ENCODE peak calls at places on chromosomes 4 and X, in seven cellular contexts. R is foreskin keratinocyte, N is mucosa of descending colon, X is tibial artery, K is AG04450, E is foreskin fibroblast, Q is cardiac muscle cell. D is an unnamed sample.

GRCh38 chrX:39204945-39205344 is 403.7 kb downstream of the MID1IP1 start:
- DNase-seq in R (no peak), N (no peak), Q (no peak), E (no peak), X (no peak), K (no peak), D (no peak)

GRCh38 chrX:52983526-52983925 is 25.2 kb upstream of the FAM156A start:
- DNase-seq in X (no peak), K (no peak), R (no peak), E (no peak), N (no peak), Q (peak), D (no peak)

GRCh38 chr4:145299380-145300076 is 119.1 kb upstream of the OTUD4 start:
- DNase-seq in R (peak), X (no peak), E (peak), K (no peak), Q (peak), N (no peak), D (peak)

GRCh38 chrX:24081661-24082154 is 27.0 kb downstream of the EIF2S3 start:
- DNase-seq in X (peak), N (peak), K (no peak), R (peak), Q (peak), E (peak), D (no peak)

GRCh38 chr4:48254381-48255072 is 15.1 kb downstream of the TEC start:
- DNase-seq in E (peak), N (no peak), Q (peak), X (no peak), R (no peak), K (no peak), D (no peak)

GRCh38 chrX:2484721-2485459 is 15.9 kb downstream of the DHRSX start:
- DNase-seq in K (no peak), E (peak), X (peak), R (peak), N (peak), Q (peak), D (no peak)

GRCh38 chr4:164531336-164531735 is 222.6 kb upstream of the SMIM31 start:
- DNase-seq in Q (no peak), X (no peak), N (no peak), R (peak), E (no peak), K (no peak), D (no peak)

GRCh38 chrX:3541336-3541735 is 172.1 kb downstream of the PRKX start:
- DNase-seq in Q (no peak), R (no peak), N (no peak), K (no peak), X (no peak), E (peak), D (no peak)

GRCh38 chr4:10281996-10282395 is 165.4 kb upstream of the WDR1 start:
- DNase-seq in X (no peak), Q (peak), E (no peak), K (no peak), R (peak), N (no peak), D (no peak)

GRCh38 chr4:176953021-176953420 is 160.3 kb upstream of the VEGFC start:
- DNase-seq in Q (no peak), X (no peak), K (no peak), E (peak), N (no peak), R (no peak), D (no peak)

GRCh38 chrX:98111684-98112083 is 1228.0 kb downstream of the RPA4 start:
- DNase-seq in R (no peak), Q (no peak), N (no peak), X (no peak), K (no peak), E (no peak), D (no peak)

GRCh38 chr4:76726141-76726540 is 171.8 kb downstream of the SOWAHB start:
- DNase-seq in R (no peak), X (no peak), N (no peak), K (no peak), E (peak), Q (no peak), D (no peak)

GRCh38 chr4:154928640-154929257 is 147.7 kb downstream of the RBM46 start:
- DNase-seq in X (no peak), R (no peak), Q (peak), N (no peak), E (peak), K (peak), D (no peak)

GRCh38 chr4:40152642-40153041 is 44.2 kb upstream of the RHOH start:
- DNase-seq in K (no peak), N (no peak), Q (no peak), X (no peak), R (no peak), E (no peak), D (no peak)

GRCh38 chr4:1658146-1658545 is 26.0 kb downstream of the FAM53A start:
- DNase-seq in X (no peak), E (no peak), Q (no peak), R (no peak), K (no peak), N (no peak), D (no peak)

GRCh38 chrX:38347136-38347535 is 5.3 kb upstream of the OTC start:
- DNase-seq in E (peak), X (no peak), N (no peak), K (no peak), Q (peak), R (peak), D (no peak)

GRCh38 chr4:4416981-4417380 is 30.1 kb downstream of the NSG1 start:
- DNase-seq in E (no peak), X (no peak), N (no peak), K (no peak), Q (no peak), R (no peak), D (no peak)

GRCh38 chrX:133005038-133005437 is 46.6 kb upstream of the HS6ST2 start:
- DNase-seq in X (no peak), Q (peak), E (peak), R (no peak), N (no peak), K (no peak), D (peak)

GRCh38 chrX:119427024-119427794 is 28.1 kb downstream of the SLC25A43 start:
- DNase-seq in N (no peak), X (no peak), E (peak), K (no peak), R (no peak), Q (peak), D (peak)

GRCh38 chr4:73984736-73985527 is 3.1 kb downstream of the PPBP start:
- DNase-seq in K (no peak), Q (no peak), E (peak), R (no peak), N (no peak), X (no peak), D (no peak)

GRCh38 chr4:130479020-130479419 is 1383.1 kb downstream of the C4orf33 start:
- DNase-seq in Q (peak), X (no peak), R (peak), E (peak), K (no peak), N (no peak), D (no peak)

GRCh38 chr4:93183589-93183988 is 645.0 kb upstream of the ATOH1 start:
- DNase-seq in E (peak), N (no peak), K (no peak), Q (no peak), X (no peak), R (peak), D (no peak)

GRCh38 chr4:109702950-109703663 is at the start of gene CASP6:
- DNase-seq in X (peak), Q (peak), R (peak), K (peak), E (peak), N (peak), D (peak)

GRCh38 chrX:40176979-40177430 is 79.2 kb upstream of the BCOR start:
- DNase-seq in X (no peak), K (no peak), R (no peak), N (peak), E (no peak), Q (no peak), D (peak)

GRCh38 chrX:3256868-3257267 is 89.6 kb downstream of the MXRA5 start:
- DNase-seq in E (no peak), K (no peak), Q (no peak), N (no peak), X (no peak), R (no peak), D (no peak)

GRCh38 chrX:6021316-6022091 is 207.2 kb downstream of the NLGN4X start:
- DNase-seq in N (no peak), Q (peak), K (no peak), X (no peak), R (no peak), E (peak), D (peak)

GRCh38 chr4:143251348-143251747 is 66.6 kb downstream of the USP38 start:
- DNase-seq in N (no peak), E (no peak), K (no peak), Q (no peak), R (no peak), X (no peak), D (no peak)

GRCh38 chrX:54076903-54077302 is 32.6 kb upstream of the PHF8 start:
- DNase-seq in X (no peak), E (peak), Q (peak), N (no peak), K (peak), R (peak), D (no peak)

GRCh38 chrX:12999422-12999821 is 24.5 kb downstream of the TMSB4X start:
- DNase-seq in N (no peak), R (no peak), X (no peak), K (no peak), E (no peak), Q (no peak), D (no peak)

GRCh38 chr4:54550415-54551171 is 107.2 kb upstream of the KIT start:
- DNase-seq in R (no peak), Q (peak), N (no peak), K (no peak), E (peak), X (no peak), D (no peak)

GRCh38 chr4:44861756-44862155 is 135.4 kb upstream of the GNPDA2 start:
- DNase-seq in E (no peak), R (peak), K (no peak), X (no peak), N (no peak), Q (peak), D (no peak)

GRCh38 chr4:139728840-139729239 is 63.2 kb downstream of the MGST2 start:
- DNase-seq in N (no peak), X (no peak), E (no peak), K (no peak), R (no peak), Q (no peak), D (no peak)

GRCh38 chrX:65522739-65523372 is 11.7 kb downstream of the LAS1L start:
- DNase-seq in X (no peak), R (no peak), E (peak), N (no peak), K (no peak), Q (peak), D (no peak)

GRCh38 chr4:31557444-31557843 is 837.3 kb downstream of the PCDH7 start:
- DNase-seq in N (no peak), R (peak), K (no peak), X (no peak), Q (no peak), E (no peak), D (no peak)

GRCh38 chr4:175789632-175790031 is 22.4 kb downstream of the GPM6A start:
- DNase-seq in K (no peak), N (no peak), R (no peak), X (no peak), Q (no peak), E (no peak), D (no peak)

GRCh38 chr4:149164282-149164681 is 651.4 kb downstream of the IQCM start:
- DNase-seq in R (no peak), K (peak), Q (peak), X (no peak), N (no peak), E (peak), D (no peak)

GRCh38 chr4:41509411-41510008 is 28.4 kb upstream of the LIMCH1 start:
- DNase-seq in R (no peak), X (peak), N (no peak), Q (no peak), K (no peak), E (no peak), D (no peak)

GRCh38 chr4:41510179-41510578 is 27.8 kb upstream of the LIMCH1 start:
- DNase-seq in N (no peak), Q (no peak), K (no peak), R (no peak), X (no peak), E (no peak), D (no peak)

GRCh38 chr4:41512604-41513003 is 25.4 kb upstream of the LIMCH1 start:
- DNase-seq in N (no peak), R (no peak), Q (no peak), K (no peak), E (no peak), X (no peak), D (no peak)

GRCh38 chr4:41514169-41514568 is 23.8 kb upstream of the LIMCH1 start:
- DNase-seq in R (no peak), X (no peak), K (no peak), Q (no peak), E (no peak), N (no peak), D (no peak)

GRCh38 chr4:41512139-41512538 is 25.8 kb upstream of the LIMCH1 start:
- DNase-seq in K (no peak), E (no peak), X (no peak), N (no peak), R (no peak), Q (no peak), D (no peak)
- TF ChIP-seq CTCF in K (no peak), E (no peak), X (no peak), N (no peak), R (no peak), Q (no peak), D (no peak)

DNA sequence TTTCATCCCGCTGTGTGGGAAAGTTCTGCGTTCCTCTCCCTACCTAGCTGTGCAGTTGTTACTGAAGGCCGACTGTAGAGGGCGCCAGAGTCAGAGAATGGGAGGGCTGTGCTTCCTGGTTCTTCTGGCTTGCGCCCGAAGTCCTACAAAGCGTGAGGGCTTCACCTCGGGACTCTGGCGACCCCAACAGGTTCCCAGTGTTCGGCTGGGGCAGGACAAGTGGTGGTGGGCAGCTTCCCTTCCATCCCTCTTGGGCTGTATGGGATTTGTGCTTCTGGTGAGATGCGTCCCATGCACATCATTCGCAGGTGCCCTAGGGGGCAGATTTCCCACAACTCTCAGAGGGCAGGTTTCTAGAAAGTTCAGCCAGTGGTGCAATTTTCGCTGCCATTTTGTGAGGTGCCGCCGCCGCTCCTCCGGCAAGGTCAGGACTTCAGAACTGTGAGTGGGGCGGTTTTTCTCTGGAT is 27.3 kb downstream of the CT45A3 start:
- DNase-seq in X (peak), E (no peak), R (no peak), N (no peak), Q (peak), K (no peak), D (peak)
- TF ChIP-seq CTCF in X (no peak), E (peak), R (no peak), N (no peak), Q (peak), K (peak), D (peak)

GRCh38 chr4:127875791-127876190 is 4.9 kb upstream of the PLK4 start:
- DNase-seq in N (no peak), X (no peak), E (no peak), Q (no peak), K (no peak), R (no peak), D (no peak)

GRCh38 chr4:127880764-127881564 is at the start of gene PLK4:
- DNase-seq in Q (peak), R (peak), N (peak), X (peak), E (peak), K (peak), D (peak)

GRCh38 chr4:127881565-127881869 is 824 bp downstream of the PLK4 start:
- DNase-seq in Q (no peak), X (no peak), R (peak), E (no peak), N (no peak), K (no peak), D (peak)
- TF ChIP-seq CTCF in Q (no peak), X (no peak), R (peak), E (no peak), N (no peak), K (peak), D (peak)

DNA sequence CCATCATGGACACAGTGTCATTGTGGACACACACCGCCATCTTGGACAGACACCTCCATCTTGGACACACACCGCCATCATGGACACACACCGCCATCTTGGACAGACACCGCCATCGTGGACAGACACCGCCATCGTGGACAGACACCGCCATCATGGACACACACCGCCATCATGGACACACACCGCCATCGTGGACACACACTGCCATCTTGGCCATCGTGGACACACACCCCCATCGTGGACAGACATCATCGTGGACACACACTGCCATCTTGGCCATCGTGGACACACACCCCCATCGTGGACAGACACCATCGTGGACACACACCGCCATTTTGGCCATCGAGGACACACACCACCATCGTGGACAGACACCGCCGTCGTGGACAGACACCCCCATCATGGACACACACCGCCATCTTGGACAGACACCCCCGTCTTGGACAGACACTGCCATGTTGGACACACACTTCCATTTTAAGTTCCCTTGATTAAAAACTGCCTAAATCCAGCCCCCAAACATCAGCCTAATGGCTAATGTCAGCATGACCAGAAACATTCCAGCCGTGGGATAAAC is 9.1 kb downstream of the ASMTL start:
- DNase-seq in Q (no peak), K (no peak), R (no peak), E (no peak), X (peak), N (peak), D (no peak)
- TF ChIP-seq CTCF in Q (no peak), K (no peak), R (no peak), E (no peak), X (no peak), N (no peak), D (no peak)

D was measured in GM13976.